ENCODE peak calls at places on chromosome 4, in four cellular contexts. W, R, E and C are unnamed samples.

GRCh38 chr4:31016322-31017061 is 296.3 kb downstream of the PCDH7 start:
- DNase-seq in W (no peak), E (no peak), R (no peak), C (no peak)

GRCh38 chr4:102730968-102731533 is 29.7 kb downstream of the MANBA start:
- DNase-seq in R (no peak), E (no peak), W (no peak), C (no peak)

GRCh38 chr4:100087743-100088142 is 102.5 kb downstream of the DDIT4L start:
- DNase-seq in W (no peak), R (no peak), E (no peak), C (no peak)

GRCh38 chr4:41257257-41257900 is 651 bp downstream of the UCHL1 start:
- DNase-seq in R (peak; percentile 47), E (no peak), W (peak; percentile 61), C (no peak)

GRCh38 chr4:10115657-10116624 is 658 bp downstream of the WDR1 start:
- DNase-seq in W (peak; percentile 81), R (peak; percentile 69), E (no peak), C (no peak)

GRCh38 chr4:109810580-109811387 is 4.8 kb upstream of the GAR1 start:
- DNase-seq in R (no peak), E (no peak), W (no peak), C (no peak)

GRCh38 chr4:134001057-134001456 is 200.5 kb downstream of the PABPC4L start:
- DNase-seq in R (no peak), W (no peak), E (no peak), C (no peak)

GRCh38 chr4:41256740-41257256 is at the start of gene UCHL1:
- DNase-seq in W (no peak), R (peak; percentile 80), E (no peak), C (peak; percentile 41)

GRCh38 chr4:26459756-26460530 is 30.3 kb downstream of the CCKAR start:
- DNase-seq in R (no peak), E (no peak), W (no peak), C (peak; percentile 62)

GRCh38 chr4:52081216-52081615 is 30.1 kb downstream of the SPATA18 start:
- DNase-seq in R (no peak), E (no peak), W (no peak), C (no peak)

GRCh38 chr4:104815593-104816156 is 321.0 kb upstream of the CXXC4 start:
- DNase-seq in W (no peak), E (no peak), R (no peak), C (no peak)

GRCh38 chr4:7786040-7786439 is 153.6 kb downstream of the AFAP1 start:
- DNase-seq in W (no peak), R (no peak), E (no peak), C (no peak)

DNA sequence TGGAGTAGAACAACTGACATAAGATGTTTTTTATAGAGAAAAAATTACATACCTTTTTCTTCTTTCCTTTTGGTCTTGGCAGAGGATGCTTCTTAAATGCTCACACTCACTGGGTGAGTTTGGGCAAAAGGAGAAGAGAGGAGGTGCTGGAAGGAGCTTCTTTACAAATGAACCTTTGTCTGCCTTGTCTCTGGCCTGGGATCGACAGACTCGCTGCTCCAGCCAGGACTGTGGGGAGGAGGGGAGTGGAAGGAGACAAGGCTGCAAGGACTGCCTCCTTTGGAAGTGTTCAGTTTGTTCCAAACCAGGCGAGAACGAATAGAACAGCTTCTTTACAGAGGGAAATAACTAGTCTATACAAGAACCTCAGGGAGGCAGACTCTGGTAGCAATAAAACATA is at the start of gene SCRG1:
- DNase-seq in W (no peak), E (no peak), R (peak; percentile 8), C (no peak)
- TF ChIP-seq CTCF in W (no peak), E (no peak), R (no peak), C (no peak)

GRCh38 chr4:89439533-89439932 is 131.9 kb upstream of the GPRIN3 start:
- DNase-seq in R (no peak), E (no peak), W (no peak), C (no peak)

GRCh38 chr4:89438102-89438831 is 130.7 kb upstream of the GPRIN3 start:
- DNase-seq in E (no peak), W (peak; percentile 36), R (peak; percentile 58), C (peak; percentile 8)

DNA sequence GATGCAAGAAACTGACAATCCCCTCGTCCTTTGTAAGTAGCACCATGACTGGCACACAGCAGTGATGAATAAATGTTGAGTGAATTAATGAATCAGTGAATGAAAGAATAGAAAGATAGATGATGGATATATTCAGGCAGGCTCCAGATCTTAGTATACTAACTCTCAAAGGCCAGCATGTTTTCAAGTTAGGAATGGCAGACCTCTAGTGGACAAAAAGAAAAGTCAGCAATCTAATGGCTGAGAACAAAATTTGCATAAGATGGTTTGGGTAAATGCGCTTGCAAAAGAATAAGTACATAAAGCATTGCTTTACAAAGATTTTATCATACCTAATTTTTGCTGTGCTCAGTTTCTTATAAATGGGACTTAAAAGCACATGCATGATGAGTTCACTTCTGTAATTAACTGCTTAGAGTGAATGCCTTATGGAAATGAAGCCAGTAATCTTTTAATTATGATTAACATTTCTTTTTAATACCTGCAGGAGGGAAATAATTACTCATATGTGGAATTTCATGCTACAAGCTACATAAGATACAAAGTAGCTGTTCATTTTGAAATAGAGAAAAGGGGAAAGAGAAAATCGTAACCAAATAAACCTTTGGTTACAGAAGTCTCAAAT is 126.9 kb upstream of the GPRIN3 start:
- DNase-seq in W (no peak), R (peak; percentile 53), E (no peak), C (peak; percentile 1)
- TF ChIP-seq CTCF in W (peak; percentile 63), R (peak; percentile 82), E (no peak), C (peak; percentile 73)

GRCh38 chr4:107734120-107734519 is 14.1 kb upstream of the PAPSS1 start:
- DNase-seq in W (no peak), E (no peak), R (peak; percentile 57), C (no peak)
- TF ChIP-seq CTCF in W (no peak), E (no peak), R (peak; percentile 39), C (peak; percentile 26)

GRCh38 chr4:128844931-128845330 is 35.4 kb downstream of the JADE1 start:
- DNase-seq in R (no peak), E (no peak), W (no peak), C (no peak)

GRCh38 chr4:128837679-128838078 is 28.2 kb downstream of the JADE1 start:
- DNase-seq in E (no peak), R (no peak), W (no peak), C (no peak)

GRCh38 chr4:128841402-128841801 is 31.9 kb downstream of the JADE1 start:
- DNase-seq in R (no peak), W (no peak), E (no peak), C (no peak)

GRCh38 chr4:128837198-128837597 is 27.7 kb downstream of the JADE1 start:
- DNase-seq in E (no peak), R (no peak), W (no peak), C (no peak)

GRCh38 chr4:128840711-128841318 is 31.3 kb downstream of the JADE1 start:
- DNase-seq in W (no peak), R (no peak), E (no peak), C (no peak)
- TF ChIP-seq CTCF in W (no peak), R (no peak), E (no peak), C (no peak)